ENCODE peak calls at places on chromosomes 16 and 17, in four cellular contexts. R is omental fat pad, D is right lobe of liver, W is upper lobe of right lung. V is an unnamed sample.

GRCh38 chr17:36722121-36722902 is 120.9 kb downstream of the MRM1 start:
- DNase-seq in D (peak), W (peak), R (no peak), V (peak)

GRCh38 chr16:76483510-76483909 is 206.3 kb downstream of the CNTNAP4 start:
- DNase-seq in D (no peak), R (no peak), W (no peak), V (no peak)

GRCh38 chr16:9330036-9330545 is 238.6 kb downstream of the HAPSTR1 start:
- DNase-seq in R (no peak), D (no peak), W (no peak), V (no peak)

GRCh38 chr17:48456584-48456983 is 26.6 kb upstream of the SKAP1 start:
- DNase-seq in W (no peak), R (no peak), D (no peak), V (no peak)

GRCh38 chr16:27818231-27818630 is 245.3 kb downstream of the GSG1L start:
- DNase-seq in R (no peak), D (no peak), W (peak), V (no peak)

GRCh38 chr17:79700574-79700973 is 30.2 kb upstream of the ENPP7 start:
- DNase-seq in D (no peak), R (no peak), W (no peak), V (no peak)

GRCh38 chr16:85574672-85575475 is 38.2 kb upstream of the GSE1 start:
- DNase-seq in R (no peak), D (no peak), W (no peak), V (no peak)

GRCh38 chr17:77146882-77147281 is 6.1 kb downstream of the SEC14L1 start:
- DNase-seq in D (peak), R (no peak), W (peak), V (no peak)

GRCh38 chr17:42436401-42436800 is 13.3 kb upstream of the CAVIN1 start:
- DNase-seq in D (no peak), W (no peak), R (no peak), V (no peak)

GRCh38 chr16:25163683-25164082 is 52.1 kb downstream of the LCMT1 start:
- DNase-seq in D (no peak), R (no peak), W (no peak), V (no peak)

GRCh38 chr16:84603115-84603816 is 14.6 kb downstream of the COTL1 start:
- DNase-seq in D (no peak), W (peak), R (peak), V (no peak)

GRCh38 chr17:28227278-28228108 is 91.5 kb upstream of the TMEM97 start:
- DNase-seq in R (no peak), D (peak), W (peak), V (peak)

GRCh38 chr16:9739301-9739700 is 442.9 kb downstream of the GRIN2A start:
- DNase-seq in R (no peak), D (no peak), W (no peak), V (no peak)

GRCh38 chr16:50025544-50025931 is 513 bp downstream of the CNEP1R1 start:
- DNase-seq in D (no peak), W (no peak), R (no peak), V (no peak)

GRCh38 chr17:82863941-82864720 is 24.3 kb upstream of the ZNF750 start:
- DNase-seq in D (no peak), R (no peak), W (no peak), V (no peak)

GRCh38 chr16:13958438-13958837 is 38.5 kb downstream of the ERCC4 start:
- DNase-seq in R (no peak), D (no peak), W (no peak), V (no peak)

GRCh38 chr17:15893333-15894024 is 51.5 kb upstream of the ADORA2B start:
- DNase-seq in R (no peak), W (no peak), D (no peak), V (no peak)

GRCh38 chr17:75273968-75274708 is 3.1 kb upstream of the MIF4GD start:
- DNase-seq in D (no peak), R (no peak), W (no peak), V (no peak)

GRCh38 chr16:82756283-82756599 is 129.5 kb downstream of the CDH13 start:
- DNase-seq in D (no peak), R (no peak), W (no peak), V (no peak)

GRCh38 chr17:37488009-37488604 is 1.6 kb upstream of the DUSP14 start:
- DNase-seq in D (no peak), R (no peak), W (no peak), V (no peak)

GRCh38 chr17:69363488-69364210 is 36.7 kb upstream of the ABCA5 start:
- DNase-seq in D (no peak), W (no peak), R (no peak), V (no peak)

GRCh38 chr17:69361156-69361555 is 34.2 kb upstream of the ABCA5 start:
- DNase-seq in W (no peak), R (no peak), D (no peak), V (no peak)

GRCh38 chr17:69356625-69357024 is 29.7 kb upstream of the ABCA5 start:
- DNase-seq in D (no peak), R (no peak), W (no peak), V (no peak)

GRCh38 chr17:69358688-69359596 is 32.0 kb upstream of the ABCA5 start:
- DNase-seq in D (no peak), R (no peak), W (no peak), V (no peak)

GRCh38 chr17:69357701-69358100 is 30.8 kb upstream of the ABCA5 start:
- DNase-seq in R (no peak), D (no peak), W (no peak), V (no peak)
- TF ChIP-seq CTCF in R (no peak), D (no peak), W (no peak), V (no peak)

DNA sequence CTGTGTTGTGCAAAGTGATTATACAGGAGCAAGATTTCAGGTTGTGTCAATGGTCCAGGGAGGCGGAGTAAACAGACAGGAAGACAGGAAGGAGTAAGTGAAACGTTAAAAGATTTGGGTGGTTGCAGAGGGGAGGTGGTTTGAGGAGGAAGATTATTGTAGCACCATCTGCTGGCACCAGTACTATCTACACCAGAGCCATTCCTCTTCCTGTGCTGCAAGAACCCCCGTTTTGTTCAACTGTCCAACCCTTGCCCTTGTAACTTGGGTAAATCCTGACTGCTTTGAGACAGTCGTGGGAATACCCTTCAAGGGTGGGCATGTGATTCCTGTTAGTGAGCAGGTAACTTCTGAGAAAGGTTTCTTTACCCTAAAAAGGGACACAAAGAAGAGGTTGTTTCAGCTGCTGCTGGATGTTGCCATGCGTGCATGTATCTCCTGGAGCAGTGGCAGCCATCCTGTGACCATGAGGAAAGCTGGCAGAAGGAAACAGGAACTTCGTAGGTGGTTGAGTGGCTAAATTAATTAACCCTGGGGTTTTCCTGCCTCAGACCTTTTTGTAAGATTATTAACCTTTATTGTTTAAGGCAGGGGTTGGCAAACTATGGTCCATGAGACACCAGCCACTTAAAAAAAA is 124.1 kb downstream of the PRKCA start:
- DNase-seq in D (no peak), R (no peak), W (no peak), V (no peak)
- TF ChIP-seq CTCF in D (peak), R (no peak), W (peak), V (no peak)

DNA sequence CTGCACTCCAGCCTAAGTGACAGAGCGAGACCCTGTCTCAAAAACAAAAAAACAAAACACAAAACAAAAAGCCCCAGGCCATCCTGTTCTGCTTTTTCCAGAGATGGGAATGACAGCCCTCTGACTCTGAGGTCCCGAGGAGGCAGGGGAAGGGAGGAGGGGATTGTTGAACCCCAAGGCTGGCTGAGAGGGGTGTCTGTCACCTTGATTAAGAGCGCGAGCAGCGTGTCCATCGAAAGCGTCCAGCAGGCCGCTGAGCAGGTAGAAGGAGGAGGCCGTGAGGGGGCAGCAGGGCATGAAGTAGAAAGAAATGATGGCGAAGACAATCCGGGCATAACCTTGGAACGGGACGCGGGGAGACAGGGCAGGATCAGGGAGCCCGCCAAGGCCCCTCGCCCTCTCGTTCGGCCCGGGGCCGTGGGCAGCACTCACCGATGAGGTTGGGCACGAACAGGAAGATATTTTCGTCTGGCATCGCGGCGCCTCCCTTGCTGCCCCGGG is 593 bp downstream of the CDIPT start:
- DNase-seq in W (no peak), D (no peak), R (no peak), V (no peak)
- TF ChIP-seq CTCF in W (no peak), D (no peak), R (no peak), V (no peak)

DNA sequence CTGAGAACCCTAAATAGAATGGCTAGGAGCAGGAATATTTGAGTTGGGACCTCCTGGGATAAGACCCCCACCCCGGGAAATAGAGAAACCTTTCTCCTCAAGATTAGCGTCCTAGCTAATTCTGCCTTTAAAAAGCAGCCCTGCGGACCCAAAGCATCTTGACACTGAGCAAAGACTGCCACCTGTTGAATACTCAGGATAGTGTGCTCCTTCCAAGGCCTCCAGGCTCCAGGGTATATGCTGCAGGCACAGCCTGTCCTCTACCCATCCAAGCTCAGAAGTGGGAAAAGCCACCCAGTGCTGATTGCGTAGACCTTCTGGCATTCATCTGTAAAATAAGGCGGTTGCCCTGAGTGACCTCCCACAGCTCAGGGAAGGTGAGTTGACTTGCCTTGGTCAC is 456.2 kb upstream of the DYNLRB2 start:
- DNase-seq in D (peak), R (no peak), W (no peak), V (peak)
- TF ChIP-seq CTCF in D (peak), R (no peak), W (peak), V (peak)

GRCh38 chr17:73500414-73500999 is 143.7 kb downstream of the SDK2 start:
- DNase-seq in R (no peak), W (no peak), D (no peak), V (no peak)
- TF ChIP-seq CTCF in R (no peak), W (no peak), D (no peak), V (no peak)

GRCh38 chr17:21058098-21058893 is 15.5 kb upstream of the USP22 start:
- DNase-seq in R (no peak), D (no peak), W (no peak), V (no peak)
- TF ChIP-seq CTCF in R (no peak), D (no peak), W (no peak), V (no peak)

GRCh38 chr17:50911450-50911849 is 45.3 kb upstream of the TOB1 start:
- DNase-seq in D (peak), R (no peak), W (no peak), V (no peak)

GRCh38 chr17:50909765-50910661 is 43.9 kb upstream of the TOB1 start:
- DNase-seq in D (peak), R (no peak), W (no peak), V (no peak)

GRCh38 chr17:50908140-50908859 is 42.1 kb upstream of the TOB1 start:
- DNase-seq in W (no peak), R (no peak), D (no peak), V (no peak)

GRCh38 chr17:50906443-50906842 is 40.3 kb upstream of the TOB1 start:
- DNase-seq in D (no peak), W (no peak), R (no peak), V (no peak)

DNA sequence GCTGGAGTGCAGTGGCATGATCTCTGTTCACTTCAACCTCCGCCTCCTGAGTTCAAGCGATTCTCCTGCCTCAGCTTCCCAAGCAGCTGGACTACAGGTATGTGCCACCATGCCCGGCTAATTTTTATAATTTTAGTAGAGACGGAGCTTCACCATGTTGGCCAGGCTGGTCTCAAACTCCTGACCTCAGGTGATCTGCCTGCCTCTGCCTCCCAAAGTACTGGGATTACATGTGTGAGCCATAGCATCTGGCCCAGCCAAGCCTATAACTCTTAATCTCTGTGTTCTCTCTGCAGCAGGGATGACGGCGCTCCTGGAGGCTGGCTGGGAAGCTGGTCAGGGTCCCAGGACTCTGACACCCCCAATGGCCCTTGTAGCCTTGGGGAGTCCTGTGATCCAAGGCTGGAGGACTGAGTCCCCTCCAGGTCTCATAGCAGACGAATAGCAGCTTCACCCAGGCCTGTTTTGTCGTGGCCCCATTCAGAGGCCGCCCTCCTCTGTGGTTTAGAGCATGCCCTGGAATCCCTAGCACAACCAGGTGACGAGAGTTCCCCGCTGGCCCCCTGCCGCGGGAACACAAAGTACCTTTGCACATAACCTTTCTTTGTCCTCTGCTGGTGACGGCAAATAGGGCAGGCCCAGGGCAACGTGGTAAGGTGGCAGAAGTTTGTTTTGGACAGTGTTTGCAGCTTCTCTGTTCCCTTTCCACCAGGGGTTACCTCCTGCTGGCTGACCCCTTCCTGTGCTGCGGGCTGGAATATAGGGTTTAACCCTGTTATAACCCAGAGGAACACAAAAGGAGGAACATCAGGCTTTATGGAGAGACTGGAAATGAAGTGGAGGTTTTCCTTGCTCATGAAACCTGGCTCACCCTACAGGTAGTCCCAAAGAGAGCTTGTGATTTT is 43.0 kb upstream of the TOB1 start:
- DNase-seq in D (peak), R (no peak), W (peak), V (no peak)
- TF ChIP-seq CTCF in D (peak), R (no peak), W (no peak), V (no peak)

GRCh38 chr16:30447512-30448226 is 2.0 kb upstream of the SEPHS2 start:
- DNase-seq in R (no peak), D (no peak), W (no peak), V (no peak)

GRCh38 chr16:30445408-30446202 is at the start of gene SEPHS2:
- DNase-seq in D (peak), R (peak), W (peak), V (peak)

GRCh38 chr16:30446203-30446595 is 525 bp upstream of the SEPHS2 start:
- DNase-seq in D (no peak), W (no peak), R (no peak), V (no peak)

GRCh38 chr16:30445149-30445407 is 596 bp downstream of the SEPHS2 start:
- DNase-seq in W (no peak), D (no peak), R (no peak), V (no peak)

GRCh38 chr16:30444231-30445148 is 1.2 kb downstream of the SEPHS2 start:
- DNase-seq in W (no peak), D (no peak), R (no peak), V (no peak)
- TF ChIP-seq CTCF in W (no peak), D (no peak), R (no peak), V (no peak)

DNA sequence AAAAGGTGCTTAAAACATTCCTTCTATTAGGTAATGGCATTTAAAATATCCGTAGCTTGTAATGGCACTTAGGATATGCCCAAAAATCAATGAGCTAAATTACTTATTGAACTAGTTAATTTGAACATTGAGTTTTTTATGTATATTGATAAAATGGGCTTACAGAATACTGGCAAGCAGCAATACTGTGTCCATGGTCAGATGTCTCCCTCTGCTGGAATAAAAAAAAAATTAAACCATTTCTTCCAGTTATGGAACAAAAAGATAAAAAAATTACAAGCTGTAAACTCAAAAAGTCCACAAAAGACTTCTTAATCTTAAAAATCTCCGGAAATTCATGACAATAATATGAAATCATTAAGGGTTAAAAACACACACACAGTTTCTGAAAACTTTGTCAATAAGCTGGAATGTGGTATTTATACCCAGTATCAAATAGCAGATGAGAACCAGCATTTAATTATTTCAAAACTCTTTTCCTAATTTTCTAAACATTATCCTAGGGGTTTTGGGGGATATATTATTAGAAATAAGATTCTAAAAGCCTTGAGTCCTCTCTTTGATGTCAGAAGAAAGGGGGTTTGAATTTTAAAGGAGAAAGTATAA is 21.5 kb upstream of the PSMD7 start:
- DNase-seq in D (no peak), R (no peak), W (no peak), V (no peak)
- TF ChIP-seq CTCF in D (peak), R (no peak), W (peak), V (peak)

GRCh38 chr17:32517982-32518381 is 31.2 kb downstream of the CDK5R1 start:
- DNase-seq in D (no peak), W (no peak), R (no peak), V (no peak)

GRCh38 chr17:32523017-32523680 is 36.4 kb downstream of the CDK5R1 start:
- DNase-seq in D (no peak), R (no peak), W (no peak), V (no peak)

GRCh38 chr17:32519769-32520701 is 33.2 kb downstream of the CDK5R1 start:
- DNase-seq in W (no peak), D (no peak), R (no peak), V (no peak)

GRCh38 chr17:32518856-32519768 is 32.3 kb downstream of the CDK5R1 start:
- DNase-seq in R (no peak), D (no peak), W (peak), V (peak)

GRCh38 chr17:32520737-32521399 is 34.1 kb downstream of the CDK5R1 start:
- DNase-seq in D (no peak), R (no peak), W (no peak), V (no peak)
- TF ChIP-seq CTCF in D (no peak), R (no peak), W (no peak), V (no peak)

V was measured in mesothelial cell of epicardium.